ENCODE peak calls at places on chromosomes 11 and 22, in ten cellular contexts. E is ovary, T is stomach, I is A549, X is K562, D is tibial nerve, K is H1, O is esophagus muscularis mucosa, Z is sigmoid colon, M is SK-N-SH. N is an unnamed sample.
A peak's percentile ranks its signal among the peaks of the same experiment; 100 is the strongest.

GRCh38 chr22:49450521-49450920 is 377.2 kb downstream of the BRD1 start:
- DNase-seq in D (no peak), O (no peak), K (no peak), E (no peak), I (no peak), X (peak; percentile 20), Z (no peak), M (no peak), T (no peak), N (no peak)

GRCh38 chr11:6705905-6706535 is 22.9 kb upstream of the MRPL17 start:
- DNase-seq in T (peak; percentile 54), D (peak; percentile 32), Z (no peak), O (no peak), I (peak; percentile 39), E (peak; percentile 45), K (peak; percentile 64), X (peak; percentile 59), M (peak; percentile 47), N (no peak)

GRCh38 chr11:97498891-97499290 is 1109.1 kb downstream of the JRKL start:
- DNase-seq in I (no peak), M (no peak), D (no peak), O (no peak), Z (no peak), E (no peak), K (no peak), T (no peak), X (no peak), N (no peak)

GRCh38 chr11:61782841-61783240 is 9.6 kb downstream of the TMEM258 start:
- DNase-seq in D (no peak), T (no peak), E (no peak), M (peak; percentile 71), I (no peak), O (no peak), X (no peak), Z (no peak), K (no peak), N (no peak)

GRCh38 chr11:1014276-1014675 is 22.2 kb downstream of the MUC6 start:
- DNase-seq in X (no peak), E (no peak), Z (no peak), K (no peak), T (no peak), O (no peak), I (no peak), M (no peak), D (no peak), N (no peak)

GRCh38 chr11:79506124-79506523 is 65.3 kb upstream of the TENM4 start:
- DNase-seq in E (no peak), O (no peak), Z (no peak), M (no peak), X (no peak), K (no peak), D (no peak), T (no peak), I (no peak), N (no peak)

GRCh38 chr22:30453731-30454510 is 17.9 kb downstream of the SEC14L3 start:
- DNase-seq in T (no peak), D (no peak), M (peak; percentile 35), I (no peak), K (no peak), O (no peak), E (no peak), X (no peak), Z (no peak), N (no peak)

GRCh38 chr11:94147433-94147845 is 18.8 kb downstream of the PANX1 start:
- DNase-seq in M (peak; percentile 32), K (no peak), E (no peak), Z (no peak), D (no peak), T (no peak), O (no peak), I (no peak), X (no peak), N (no peak)

GRCh38 chr22:43412808-43413785 is 1.3 kb downstream of the MPPED1 start:
- DNase-seq in X (no peak), T (no peak), M (no peak), O (no peak), I (no peak), K (no peak), D (no peak), Z (no peak), E (no peak), N (peak; percentile 44)

GRCh38 chr11:122095950-122096942 is 19.8 kb downstream of the BLID start:
- DNase-seq in O (no peak), I (no peak), K (no peak), D (no peak), X (no peak), Z (no peak), M (no peak), T (no peak), E (no peak), N (no peak)

GRCh38 chr11:70169136-70169535 is 34.0 kb upstream of the FADD start:
- DNase-seq in O (no peak), M (no peak), I (no peak), K (no peak), X (no peak), Z (no peak), T (no peak), E (no peak), D (no peak), N (no peak)

GRCh38 chr22:32587449-32587848 is 112.8 kb downstream of the FBXO7 start:
- DNase-seq in I (no peak), D (peak; percentile 59), E (no peak), O (no peak), T (no peak), X (no peak), Z (peak; percentile 80), M (no peak), K (no peak), N (peak; percentile 10)

GRCh38 chr11:121416909-121417567 is 35.1 kb upstream of the SORL1 start:
- DNase-seq in E (peak; percentile 77), K (no peak), M (no peak), I (no peak), O (peak; percentile 95), Z (peak; percentile 93), X (no peak), T (peak; percentile 92), D (peak; percentile 78), N (peak; percentile 95)

GRCh38 chr11:73729594-73730206 is 31.2 kb downstream of the RAB6A start:
- DNase-seq in M (peak; percentile 40), D (no peak), I (peak; percentile 28), X (peak; percentile 49), E (no peak), O (no peak), T (no peak), K (peak; percentile 82), Z (no peak), N (no peak)

GRCh38 chr11:65448418-65449196 is 26.0 kb downstream of the NEAT1 start:
- DNase-seq in T (peak; percentile 26), D (peak; percentile 10), E (no peak), O (no peak), I (no peak), X (peak; percentile 83), M (no peak), K (no peak), Z (peak; percentile 70), N (peak; percentile 84)

GRCh38 chr22:41775976-41776375 is 24.5 kb upstream of the CCDC134 start:
- DNase-seq in E (no peak), I (no peak), M (no peak), K (no peak), Z (no peak), O (no peak), D (no peak), X (no peak), T (no peak), N (no peak)

GRCh38 chr11:10693509-10694071 is at the start of gene IRAG1:
- DNase-seq in O (no peak), I (no peak), T (peak; percentile 38), E (peak; percentile 72), M (peak; percentile 63), K (no peak), X (no peak), D (peak; percentile 24), Z (peak; percentile 92), N (peak; percentile 73)

GRCh38 chr22:19674929-19675253 is 39.4 kb upstream of the SEPTIN5 start:
- DNase-seq in Z (no peak), T (no peak), X (peak; percentile 38), O (no peak), D (no peak), E (no peak), M (no peak), I (no peak), K (no peak), N (no peak)

DNA sequence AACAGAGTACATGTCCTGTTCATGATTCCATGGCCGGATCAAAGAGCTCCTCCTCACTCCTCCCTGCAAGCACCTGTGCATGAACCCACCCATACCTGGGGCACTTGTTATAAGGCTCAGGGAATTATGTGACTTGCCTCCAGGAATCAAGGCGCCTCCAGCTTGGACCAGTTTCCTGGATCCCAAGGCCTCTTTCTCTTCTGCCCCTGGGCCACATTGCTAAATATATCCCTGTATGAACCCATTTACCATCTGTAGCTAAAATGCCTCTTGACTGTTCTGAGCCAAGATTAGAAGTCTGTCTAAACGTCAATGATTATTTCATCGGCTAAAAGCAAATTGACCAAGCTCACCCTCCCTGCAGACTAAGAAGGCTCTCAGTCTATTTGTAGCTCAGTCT is 135.6 kb downstream of the KIRREL3 start:
- DNase-seq in X (no peak), K (no peak), E (no peak), D (no peak), T (no peak), M (no peak), I (no peak), O (no peak), Z (no peak), N (no peak)
- TF ChIP-seq CTCF in X (no peak), K (no peak), E (no peak), D (no peak), T (no peak), M (no peak), I (no peak), O (no peak), Z (no peak), N (no peak)

GRCh38 chr11:57566035-57566504 is 1.4 kb downstream of the UBE2L6 start:
- DNase-seq in I (no peak), E (no peak), O (no peak), K (no peak), T (peak; percentile 59), X (no peak), M (no peak), D (no peak), Z (no peak), N (no peak)
- TF ChIP-seq EP300 in I (no peak), E (no peak), O (no peak), K (no peak), T (no peak), X (no peak), M (no peak), D (peak; percentile 20), Z (peak; percentile 38), N (peak; percentile 24)

DNA sequence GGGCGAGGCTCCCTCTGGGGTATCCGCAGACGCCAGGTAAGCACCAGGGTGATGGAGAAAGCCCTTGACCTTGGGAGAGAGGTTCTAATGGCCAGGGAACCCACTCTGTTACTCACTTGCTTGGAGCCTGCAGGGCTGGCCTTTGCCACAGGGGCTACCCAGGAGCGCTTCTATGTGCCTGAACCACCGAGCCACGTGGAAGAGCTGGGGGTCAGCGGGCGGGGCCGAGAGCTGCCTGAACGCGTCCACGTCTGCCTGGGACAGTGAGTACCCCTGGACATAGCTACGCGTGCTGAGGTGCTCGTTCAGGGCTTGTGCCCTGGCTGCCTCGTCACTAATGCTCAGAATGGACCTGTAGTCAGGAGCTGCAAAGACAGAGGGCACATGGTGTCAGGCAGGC is 9.6 kb downstream of the CARS1 start:
- DNase-seq in M (no peak), O (no peak), T (no peak), D (no peak), K (no peak), X (no peak), Z (no peak), E (no peak), I (no peak), N (no peak)
- H3K4me1 ChIP-seq in M (peaks cover 22% of the 10 kb centered on the region), O (peaks cover 36% of the 10 kb centered on the region), T (peaks cover 36% of the 10 kb centered on the region), D (peaks cover 12% of the 10 kb centered on the region), K (peaks cover 13% of the 10 kb centered on the region), X (peaks cover 38% of the 10 kb centered on the region), Z (peaks cover 86% of the 10 kb centered on the region), E (peaks cover 4% of the 10 kb centered on the region), I (peaks cover 32% of the 10 kb centered on the region), N (peaks cover 18% of the 10 kb centered on the region)

GRCh38 chr22:36409911-36410756 is 22.4 kb upstream of the MYH9 start:
- DNase-seq in T (peak; percentile 98), K (peak; percentile 90), O (no peak), D (no peak), Z (peak; percentile 78), I (no peak), X (peak; percentile 51), E (peak; percentile 90), M (no peak), N (peak; percentile 97)
- TF ChIP-seq CTCF in T (no peak), K (no peak), O (no peak), D (no peak), Z (no peak), I (no peak), X (no peak), E (peak; percentile 42), M (no peak), N (peak; percentile 43)